ENCODE peak calls at places on chromosomes 1 and 21, in four cellular contexts. O is fibroblast of lung, V is NT2/D1, G is ovary. B is an unnamed sample.

GRCh38 chr21:34830386-34831140 is 161.8 kb downstream of the CLIC6 start:
- DNase-seq in O (no peak), V (no peak), G (no peak), B (no peak)

GRCh38 chr1:204089044-204089751 is 16.3 kb downstream of the SOX13 start:
- DNase-seq in O (no peak), V (no peak), G (peak; percentile 71), B (no peak)

GRCh38 chr1:208174736-208175507 is 69.3 kb downstream of the PLXNA2 start:
- DNase-seq in O (peak; percentile 73), V (no peak), G (no peak), B (no peak)

GRCh38 chr1:201842472-201843020 is 13.6 kb downstream of the IPO9 start:
- DNase-seq in O (no peak), V (no peak), G (no peak), B (no peak)

GRCh38 chr1:2050793-2051682 is 827 bp downstream of the PRKCZ start:
- DNase-seq in O (no peak), V (no peak), G (no peak), B (peak; percentile 57)

GRCh38 chr1:45401524-45401923 is 61.3 kb upstream of the MUTYH start:
- DNase-seq in O (no peak), V (no peak), G (no peak), B (no peak)

GRCh38 chr1:229855999-229856650 is 210.9 kb upstream of the GALNT2 start:
- DNase-seq in O (no peak), V (no peak), G (no peak), B (peak; percentile 59)

GRCh38 chr1:200306954-200307754 is 102.7 kb downstream of the ZNF281 start:
- DNase-seq in O (no peak), V (no peak), G (no peak), B (peak; percentile 49)

GRCh38 chr1:52059326-52059725 is 3.2 kb downstream of the BTF3L4 start:
- DNase-seq in O (peak; percentile 53), V (no peak), G (no peak), B (no peak)

GRCh38 chr1:246989901-246990300 is 18.0 kb downstream of the ZNF695 start:
- DNase-seq in O (no peak), V (no peak), G (no peak), B (no peak)
- H3K9me3 ChIP-seq in O (no peaks in the 10 kb centered on the region), V (peaks cover 98% of the 10 kb centered on the region), G (no peaks in the 10 kb centered on the region), B (peaks cover 85% of the 10 kb centered on the region)

GRCh38 chr1:13916530-13916929 is 216.5 kb downstream of the PRDM2 start:
- DNase-seq in O (no peak), V (no peak), G (no peak), B (no peak)

GRCh38 chr1:13911697-13912619 is 212.0 kb downstream of the PRDM2 start:
- DNase-seq in O (no peak), V (no peak), G (no peak), B (no peak)

GRCh38 chr1:13917607-13918006 is 217.6 kb downstream of the PRDM2 start:
- DNase-seq in O (no peak), V (no peak), G (no peak), B (no peak)

GRCh38 chr1:13908128-13908527 is 208.1 kb downstream of the PRDM2 start:
- DNase-seq in O (no peak), V (no peak), G (no peak), B (no peak)

DNA sequence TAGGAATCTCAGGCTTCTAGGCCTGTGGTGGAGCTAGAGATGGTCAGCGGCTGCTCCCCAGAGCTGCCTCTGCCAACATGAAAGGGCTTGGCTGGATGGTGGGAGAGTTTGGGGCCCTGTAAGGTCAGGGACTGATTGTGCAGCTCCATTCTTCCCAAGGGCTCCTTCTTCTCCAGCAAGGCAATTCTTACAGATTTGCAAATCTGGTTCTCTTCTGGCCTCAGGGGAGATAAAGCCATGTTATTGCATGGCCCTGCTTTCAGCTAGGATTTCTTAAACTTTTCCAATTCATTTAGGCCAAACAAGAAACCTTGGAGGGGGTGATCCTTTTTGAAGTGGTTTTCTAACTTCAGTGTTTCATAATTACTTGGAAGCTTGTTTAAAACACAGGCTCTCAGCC is 213.4 kb downstream of the PRDM2 start:
- DNase-seq in O (no peak), V (no peak), G (no peak), B (no peak)
- H3K4me1 ChIP-seq in O (no peaks in the 10 kb centered on the region), V (no peaks in the 10 kb centered on the region), G (no peaks in the 10 kb centered on the region), B (no peaks in the 10 kb centered on the region)

GRCh38 chr1:4139646-4140045 is 239.6 kb upstream of the C1orf174 start:
- DNase-seq in O (no peak), V (no peak), G (no peak), B (no peak)

GRCh38 chr1:4137621-4138390 is 237.7 kb upstream of the C1orf174 start:
- DNase-seq in O (no peak), V (no peak), G (no peak), B (peak; percentile 23)

GRCh38 chr1:4140821-4141220 is 240.7 kb upstream of the C1orf174 start:
- DNase-seq in O (no peak), V (no peak), G (no peak), B (no peak)

GRCh38 chr1:4144349-4144971 is 244.4 kb upstream of the C1orf174 start:
- DNase-seq in O (no peak), V (no peak), G (no peak), B (no peak)

GRCh38 chr1:4140241-4140640 is 240.2 kb upstream of the C1orf174 start:
- DNase-seq in O (no peak), V (no peak), G (no peak), B (no peak)
- H3K9me3 ChIP-seq in O (no peaks in the 10 kb centered on the region), V (peaks cover 7% of the 10 kb centered on the region), G (no peaks in the 10 kb centered on the region), B (no peaks in the 10 kb centered on the region)

DNA sequence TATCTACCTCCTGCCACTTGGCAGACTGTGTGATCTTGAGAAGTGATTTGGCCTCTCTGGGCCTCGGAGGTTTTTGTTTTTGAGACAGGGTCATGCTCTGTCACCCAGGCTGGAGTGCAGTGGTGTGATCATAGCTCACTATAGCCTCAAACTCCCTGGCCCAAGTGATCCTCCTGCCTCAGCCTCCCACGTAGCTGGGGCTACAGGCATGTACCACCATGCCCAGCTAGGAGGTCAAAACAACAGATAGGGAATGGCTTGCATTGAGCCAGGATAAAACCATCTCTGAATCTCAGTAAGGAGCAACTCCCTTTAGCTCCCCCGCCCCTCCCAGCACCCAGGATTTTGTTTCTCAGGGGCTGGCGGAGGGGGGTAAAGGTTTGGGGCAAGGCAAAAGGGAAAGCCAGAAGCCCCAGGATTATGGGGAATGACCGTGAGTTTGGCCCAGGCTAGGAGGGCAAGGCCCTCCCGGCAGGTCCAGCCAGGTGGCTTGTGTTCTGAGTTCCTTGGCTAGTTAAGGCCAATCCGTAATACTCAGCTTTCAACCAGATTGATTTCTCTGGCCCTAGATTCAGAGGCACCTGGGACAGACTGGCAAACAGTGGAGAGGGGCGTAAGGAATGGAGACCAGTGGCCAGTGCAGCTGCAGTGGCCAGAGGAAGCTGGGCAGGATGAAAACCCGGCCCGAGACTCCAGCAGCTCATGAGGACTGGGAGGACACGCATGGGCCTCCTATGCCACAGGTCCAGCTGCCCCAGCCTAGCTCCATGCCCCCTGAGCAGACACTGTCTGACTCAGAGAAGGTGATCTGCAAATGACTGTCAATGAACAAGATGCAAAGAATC is 130.1 kb downstream of the DMRTB1 start:
- DNase-seq in O (no peak), V (no peak), G (no peak), B (no peak)
- H3K4me1 ChIP-seq in O (no peaks in the 10 kb centered on the region), V (peaks cover 39% of the 10 kb centered on the region), G (peaks cover 2% of the 10 kb centered on the region), B (peaks cover 7% of the 10 kb centered on the region)